ENCODE peak calls at places on chromosomes 16 and 17, in nine cellular contexts. P, R, E, N, M, I, C, S and D are unnamed samples.

GRCh38 chr17:29061036-29061435 is 18.1 kb downstream of the PIPOX start:
- DNase-seq in S (no peak), P (no peak), I (no peak), R (no peak), E (no peak), C (no peak), N (no peak), M (no peak), D (no peak)

GRCh38 chr17:79081571-79082276 is 7.1 kb downstream of the ENGASE start:
- DNase-seq in E (no peak), M (no peak), R (no peak), C (no peak), S (no peak), P (peak; percentile 37), I (no peak), N (no peak), D (no peak)

GRCh38 chr16:16158741-16159374 is 64.4 kb downstream of the ABCC6 start:
- DNase-seq in N (no peak), P (no peak), R (no peak), E (no peak), S (no peak), C (no peak), M (peak; percentile 21), I (no peak), D (peak; percentile 16)

GRCh38 chr17:74825003-74825627 is 34.6 kb downstream of the GRIN2C start:
- DNase-seq in E (no peak), S (no peak), C (no peak), I (no peak), P (no peak), R (no peak), N (no peak), M (no peak), D (no peak)

GRCh38 chr16:86484240-86484639 is 26.1 kb upstream of the FOXF1 start:
- DNase-seq in I (no peak), P (no peak), C (no peak), M (no peak), E (no peak), R (no peak), S (no peak), N (no peak), D (no peak)

GRCh38 chr17:21243516-21244303 is 9.5 kb downstream of the NATD1 start:
- DNase-seq in S (no peak), I (no peak), E (no peak), N (no peak), M (no peak), C (no peak), R (no peak), P (no peak), D (no peak)

GRCh38 chr16:89564476-89565255 is 4.2 kb downstream of the RPL13 start:
- DNase-seq in C (no peak), R (no peak), M (no peak), S (no peak), N (no peak), E (no peak), P (no peak), I (no peak), D (no peak)

GRCh38 chr16:27335349-27336052 is 21.7 kb downstream of the IL4R start:
- DNase-seq in E (no peak), I (no peak), N (peak; percentile 26), S (no peak), P (no peak), C (no peak), R (no peak), M (peak; percentile 54), D (peak; percentile 62)

GRCh38 chr17:78359216-78359935 is 501 bp downstream of the SOCS3 start:
- DNase-seq in E (no peak), M (no peak), R (no peak), C (peak; percentile 80), N (peak; percentile 48), P (peak; percentile 68), S (no peak), I (no peak), D (no peak)

GRCh38 chr17:56064506-56064905 is 88.8 kb upstream of the ANKFN1 start:
- DNase-seq in R (no peak), C (no peak), P (no peak), S (no peak), I (no peak), E (no peak), N (no peak), M (no peak), D (no peak)

GRCh38 chr16:23679274-23679985 is 741 bp downstream of the PLK1 start:
- DNase-seq in S (no peak), P (no peak), I (peak; percentile 35), N (peak; percentile 23), R (no peak), C (no peak), E (no peak), M (peak; percentile 57), D (no peak)

GRCh38 chr16:21301168-21301894 is 23.2 kb upstream of the CRYM start:
- DNase-seq in S (no peak), N (peak; percentile 69), R (peak; percentile 55), M (peak; percentile 61), I (peak; percentile 51), E (no peak), C (peak; percentile 73), P (peak; percentile 67), D (peak; percentile 69)